ENCODE peak calls at places on chromosomes 16 and 17, in seven cellular contexts. One of them, this sample, is unnamed.

GRCh38 chr17:16537130-16537458 is 31.9 kb downstream of the ZNF287 start:
- DNase-seq in K562: no peak
- DNase-seq in cardiac fibroblast: no peak
- DNase-seq in tibial artery: no peak
- DNase-seq in fibroblast of lung: no peak
- DNase-seq in left lung: no peak
- DNase-seq in breast epithelium: no peak
- DNase-seq in this sample: no peak

GRCh38 chr17:1829189-1829578 is 518 bp downstream of the SMYD4 start:
- DNase-seq in breast epithelium: no peak
- DNase-seq in cardiac fibroblast: peak; percentile 16
- DNase-seq in fibroblast of lung: peak; percentile 11
- DNase-seq in left lung: no peak
- DNase-seq in tibial artery: peak; percentile 70
- DNase-seq in K562: no peak
- DNase-seq in this sample: peak; percentile 18

GRCh38 chr16:53142823-53143568 is 88.2 kb downstream of the CHD9 start:
- DNase-seq in tibial artery: no peak
- DNase-seq in K562: no peak
- DNase-seq in breast epithelium: no peak
- DNase-seq in fibroblast of lung: peak; percentile 23
- DNase-seq in left lung: no peak
- DNase-seq in cardiac fibroblast: no peak
- DNase-seq in this sample: peak; percentile 28

GRCh38 chr16:78364501-78364900 is 265.0 kb downstream of the WWOX start:
- DNase-seq in left lung: no peak
- DNase-seq in K562: no peak
- DNase-seq in cardiac fibroblast: no peak
- DNase-seq in fibroblast of lung: no peak
- DNase-seq in breast epithelium: no peak
- DNase-seq in tibial artery: no peak
- DNase-seq in this sample: no peak

GRCh38 chr17:6507535-6507934 is 48.8 kb downstream of the PITPNM3 start:
- DNase-seq in cardiac fibroblast: peak; percentile 88
- DNase-seq in tibial artery: peak; percentile 66
- DNase-seq in fibroblast of lung: peak; percentile 88
- DNase-seq in K562: no peak
- DNase-seq in left lung: no peak
- DNase-seq in breast epithelium: no peak
- DNase-seq in this sample: peak; percentile 88

GRCh38 chr17:75831032-75831567 is 13.1 kb downstream of the UNC13D start:
- DNase-seq in left lung: no peak
- DNase-seq in K562: no peak
- DNase-seq in breast epithelium: no peak
- DNase-seq in cardiac fibroblast: no peak
- DNase-seq in fibroblast of lung: no peak
- DNase-seq in tibial artery: no peak
- DNase-seq in this sample: no peak

GRCh38 chr17:65533855-65534457 is 27.5 kb downstream of the AXIN2 start:
- DNase-seq in tibial artery: no peak
- DNase-seq in cardiac fibroblast: no peak
- DNase-seq in K562: no peak
- DNase-seq in left lung: no peak
- DNase-seq in fibroblast of lung: no peak
- DNase-seq in breast epithelium: no peak
- DNase-seq in this sample: no peak

GRCh38 chr17:49676276-49676868 is 1.5 kb downstream of the SPOP start:
- DNase-seq in breast epithelium: no peak
- DNase-seq in K562: peak; percentile 35
- DNase-seq in cardiac fibroblast: peak; percentile 62
- DNase-seq in fibroblast of lung: peak; percentile 32
- DNase-seq in tibial artery: no peak
- DNase-seq in left lung: no peak
- DNase-seq in this sample: peak; percentile 34

GRCh38 chr16:68364601-68364998 is 53.8 kb downstream of the PRMT7 start:
- DNase-seq in left lung: no peak
- DNase-seq in fibroblast of lung: peak; percentile 23
- DNase-seq in breast epithelium: no peak
- DNase-seq in cardiac fibroblast: peak; percentile 33
- DNase-seq in tibial artery: no peak
- DNase-seq in K562: no peak
- DNase-seq in this sample: peak; percentile 13

GRCh38 chr16:87431926-87432325 is 39.8 kb downstream of the MAP1LC3B start:
- DNase-seq in fibroblast of lung: peak; percentile 90
- DNase-seq in cardiac fibroblast: peak; percentile 65
- DNase-seq in left lung: peak; percentile 38
- DNase-seq in K562: no peak
- DNase-seq in tibial artery: no peak
- DNase-seq in breast epithelium: no peak
- DNase-seq in this sample: peak; percentile 77

GRCh38 chr17:29625037-29625750 is 2.5 kb upstream of the CORO6 start:
- DNase-seq in tibial artery: no peak
- DNase-seq in cardiac fibroblast: peak; percentile 54
- DNase-seq in breast epithelium: no peak
- DNase-seq in left lung: no peak
- DNase-seq in fibroblast of lung: peak; percentile 59
- DNase-seq in K562: no peak
- DNase-seq in this sample: peak; percentile 79

GRCh38 chr17:80695979-80696378 is 151.3 kb downstream of the RPTOR start:
- DNase-seq in cardiac fibroblast: no peak
- DNase-seq in breast epithelium: no peak
- DNase-seq in left lung: no peak
- DNase-seq in fibroblast of lung: no peak
- DNase-seq in tibial artery: no peak
- DNase-seq in K562: no peak
- DNase-seq in this sample: no peak

GRCh38 chr16:27579086-27579980 is 29.4 kb downstream of the KATNIP start:
- DNase-seq in cardiac fibroblast: peak; percentile 25
- DNase-seq in tibial artery: no peak
- DNase-seq in fibroblast of lung: peak; percentile 42
- DNase-seq in left lung: no peak
- DNase-seq in breast epithelium: no peak
- DNase-seq in K562: no peak
- DNase-seq in this sample: peak; percentile 49

GRCh38 chr17:74739227-74739831 is 2.3 kb downstream of the RAB37 start:
- DNase-seq in cardiac fibroblast: no peak
- DNase-seq in breast epithelium: no peak
- DNase-seq in fibroblast of lung: no peak
- DNase-seq in left lung: no peak
- DNase-seq in tibial artery: no peak
- DNase-seq in K562: no peak
- DNase-seq in this sample: no peak

GRCh38 chr17:78396436-78397335 is 18.2 kb downstream of the PGS1 start:
- DNase-seq in left lung: no peak
- DNase-seq in breast epithelium: peak; percentile 63
- DNase-seq in fibroblast of lung: no peak
- DNase-seq in tibial artery: peak; percentile 80
- DNase-seq in cardiac fibroblast: peak; percentile 39
- DNase-seq in K562: no peak
- DNase-seq in this sample: peak; percentile 57

GRCh38 chr16:80824623-80825364 is 20.4 kb upstream of the CDYL2 start:
- DNase-seq in breast epithelium: no peak
- DNase-seq in tibial artery: no peak
- DNase-seq in fibroblast of lung: peak; percentile 53
- DNase-seq in K562: peak; percentile 46
- DNase-seq in cardiac fibroblast: peak; percentile 81
- DNase-seq in left lung: no peak
- DNase-seq in this sample: peak; percentile 82

GRCh38 chr17:82225368-82226029 is 3.3 kb upstream of the SLC16A3 start:
- DNase-seq in tibial artery: peak; percentile 63
- DNase-seq in fibroblast of lung: no peak
- DNase-seq in K562: no peak
- DNase-seq in cardiac fibroblast: no peak
- DNase-seq in left lung: no peak
- DNase-seq in breast epithelium: no peak
- DNase-seq in this sample: no peak

GRCh38 chr17:1126801-1127550 is 52.8 kb downstream of the ABR start:
- DNase-seq in left lung: no peak
- DNase-seq in tibial artery: no peak
- DNase-seq in cardiac fibroblast: no peak
- DNase-seq in breast epithelium: no peak
- DNase-seq in fibroblast of lung: no peak
- DNase-seq in K562: no peak
- DNase-seq in this sample: no peak

GRCh38 chr16:88700636-88701482 is 5.3 kb downstream of the RNF166 start:
- DNase-seq in breast epithelium: peak; percentile 60
- DNase-seq in fibroblast of lung: peak; percentile 92
- DNase-seq in K562: peak; percentile 86
- DNase-seq in cardiac fibroblast: peak; percentile 95
- DNase-seq in left lung: peak; percentile 97
- DNase-seq in tibial artery: peak; percentile 92
- DNase-seq in this sample: peak; percentile 61

GRCh38 chr16:11089504-11090124 is 145.2 kb downstream of the CLEC16A start:
- DNase-seq in fibroblast of lung: peak; percentile 62
- DNase-seq in breast epithelium: no peak
- DNase-seq in K562: no peak
- DNase-seq in left lung: peak; percentile 77
- DNase-seq in tibial artery: no peak
- DNase-seq in cardiac fibroblast: peak; percentile 70
- DNase-seq in this sample: peak; percentile 67

GRCh38 chr16:1907226-1907849 is 10.9 kb downstream of the HS3ST6 start:
- DNase-seq in left lung: no peak
- DNase-seq in breast epithelium: no peak
- DNase-seq in fibroblast of lung: no peak
- DNase-seq in tibial artery: no peak
- DNase-seq in K562: no peak
- DNase-seq in cardiac fibroblast: no peak
- DNase-seq in this sample: no peak

DNA sequence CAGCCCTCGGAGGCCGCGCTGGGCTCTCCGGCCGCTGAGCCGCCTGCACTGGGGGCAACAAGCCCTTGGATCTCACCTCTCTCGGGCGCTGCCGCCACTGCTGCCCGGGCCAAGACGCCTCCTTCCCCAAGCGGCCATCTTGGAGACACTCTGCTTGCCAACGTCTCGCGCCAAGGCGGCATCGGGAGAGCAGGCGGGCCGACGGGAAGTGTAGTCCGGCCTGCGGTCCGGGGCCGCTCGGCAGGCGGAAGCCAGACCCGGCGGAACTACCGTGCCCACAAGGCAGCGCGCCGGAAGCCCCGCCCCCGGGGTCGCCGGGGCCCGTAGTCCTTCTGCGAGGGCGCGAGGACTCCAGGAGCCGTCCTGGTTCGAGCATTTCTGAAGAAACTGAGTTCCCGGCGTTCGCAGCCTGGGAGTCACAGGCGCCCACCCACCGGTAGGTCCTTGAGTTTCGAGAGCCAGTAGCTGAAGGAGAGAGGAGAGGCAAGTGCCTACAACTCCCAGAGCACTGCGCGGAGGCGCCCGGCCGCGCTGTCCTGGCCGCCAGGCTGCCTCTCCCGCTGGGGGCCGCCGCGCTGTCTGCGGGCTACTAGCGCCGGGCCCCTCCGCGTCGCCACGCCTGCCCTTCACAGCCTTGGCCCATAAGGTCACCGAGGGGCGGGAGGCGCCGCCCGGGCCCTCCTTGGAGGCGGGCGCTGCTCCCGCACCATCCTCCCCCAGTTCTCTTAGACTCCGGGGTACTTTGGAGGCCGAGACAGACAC is at the start of gene TMEM11:
- DNase-seq in tibial artery: peak; percentile 97
- DNase-seq in fibroblast of lung: peak; percentile 96
- DNase-seq in left lung: peak; percentile 97
- DNase-seq in K562: peak; percentile 93
- DNase-seq in cardiac fibroblast: peak; percentile 97
- DNase-seq in breast epithelium: peak; percentile 94
- DNase-seq in this sample: peak; percentile 93
- TF ChIP-seq CTCF in tibial artery: peak; percentile 40
- TF ChIP-seq CTCF in fibroblast of lung: no peak
- TF ChIP-seq CTCF in left lung: peak; percentile 27
- TF ChIP-seq CTCF in K562: peak; percentile 1
- TF ChIP-seq CTCF in cardiac fibroblast: no peak
- TF ChIP-seq CTCF in breast epithelium: peak; percentile 17
- TF ChIP-seq CTCF in this sample: no peak

DNA sequence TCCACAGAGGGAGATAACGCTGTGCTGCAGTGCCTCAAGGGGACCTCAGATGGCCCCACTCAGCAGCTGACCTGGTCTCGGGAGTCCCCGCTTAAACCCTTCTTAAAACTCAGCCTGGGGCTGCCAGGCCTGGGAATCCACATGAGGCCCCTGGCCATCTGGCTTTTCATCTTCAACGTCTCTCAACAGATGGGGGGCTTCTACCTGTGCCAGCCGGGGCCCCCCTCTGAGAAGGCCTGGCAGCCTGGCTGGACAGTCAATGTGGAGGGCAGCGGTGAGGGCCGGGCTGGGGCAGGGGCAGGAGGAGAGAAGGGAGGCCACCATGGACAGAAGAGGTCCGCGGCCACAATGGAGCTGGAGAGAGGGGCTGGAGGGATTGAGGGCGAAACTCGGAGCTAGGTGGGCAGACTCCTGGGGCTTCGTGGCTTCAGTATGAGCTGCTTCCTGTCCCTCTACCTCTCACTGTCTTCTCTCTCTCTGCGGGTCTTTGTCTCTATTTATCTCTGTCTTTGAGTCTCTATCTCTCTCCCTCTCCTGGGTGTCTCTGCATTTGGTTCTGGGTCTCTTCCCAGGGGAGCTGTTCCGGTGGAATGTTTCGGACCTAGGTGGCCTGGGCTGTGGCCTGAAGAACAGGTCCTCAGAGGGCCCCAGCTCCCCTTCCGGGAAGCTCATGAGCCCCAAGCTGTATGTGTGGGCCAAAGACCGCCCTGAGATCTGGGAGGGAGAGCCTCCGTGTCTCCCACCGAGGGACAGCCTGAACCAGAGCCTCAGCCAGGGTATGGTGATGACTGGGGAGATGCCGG is 769 bp downstream of the CD19 start:
- DNase-seq in fibroblast of lung: no peak
- DNase-seq in left lung: no peak
- DNase-seq in K562: no peak
- DNase-seq in tibial artery: no peak
- DNase-seq in cardiac fibroblast: no peak
- DNase-seq in breast epithelium: no peak
- DNase-seq in this sample: no peak
- H3K4me3 ChIP-seq in fibroblast of lung: no peak overlapping the region
- H3K4me3 ChIP-seq in left lung: no peak overlapping the region
- H3K4me3 ChIP-seq in K562: no peak overlapping the region
- H3K4me3 ChIP-seq in tibial artery: no peak overlapping the region
- H3K4me3 ChIP-seq in cardiac fibroblast: no peak overlapping the region
- H3K4me3 ChIP-seq in breast epithelium: no peak overlapping the region
- H3K4me3 ChIP-seq in this sample: no peak overlapping the region

GRCh38 chr17:19336938-19337711 is 25.4 kb downstream of the B9D1 start:
- DNase-seq in left lung: no peak
- DNase-seq in tibial artery: no peak
- DNase-seq in fibroblast of lung: peak; percentile 20
- DNase-seq in K562: no peak
- DNase-seq in breast epithelium: no peak
- DNase-seq in cardiac fibroblast: no peak
- DNase-seq in this sample: no peak
- TF ChIP-seq CTCF in left lung: no peak
- TF ChIP-seq CTCF in tibial artery: no peak
- TF ChIP-seq CTCF in fibroblast of lung: peak; percentile 55
- TF ChIP-seq CTCF in K562: peak; percentile 47
- TF ChIP-seq CTCF in breast epithelium: no peak
- TF ChIP-seq CTCF in cardiac fibroblast: no peak
- TF ChIP-seq CTCF in this sample: no peak

DNA sequence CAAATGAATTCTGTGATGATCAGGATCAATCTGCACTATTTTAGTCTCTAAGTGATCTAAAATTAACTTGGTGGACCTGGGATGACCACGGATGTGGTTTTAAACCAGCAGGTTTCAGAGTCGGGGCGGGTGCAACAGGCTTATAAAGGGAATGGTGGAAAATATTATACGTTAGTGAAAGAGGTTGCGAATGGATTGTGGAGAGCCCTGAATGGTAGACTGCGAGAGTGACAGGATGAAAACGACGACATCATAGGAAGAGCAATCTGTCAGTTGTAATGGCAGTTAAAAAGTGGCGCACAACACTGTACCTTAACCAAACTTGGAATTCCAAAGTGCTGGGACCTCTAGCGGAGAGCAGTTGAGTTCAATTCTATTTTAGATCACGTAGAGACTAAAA is 1.2 kb upstream of the CYB5B start:
- DNase-seq in cardiac fibroblast: no peak
- DNase-seq in fibroblast of lung: no peak
- DNase-seq in breast epithelium: no peak
- DNase-seq in left lung: no peak
- DNase-seq in K562: no peak
- DNase-seq in tibial artery: no peak
- DNase-seq in this sample: no peak
- H3K4me3 ChIP-seq in cardiac fibroblast: no peak overlapping the region
- H3K4me3 ChIP-seq in fibroblast of lung: no peak overlapping the region
- H3K4me3 ChIP-seq in breast epithelium: no peak overlapping the region
- H3K4me3 ChIP-seq in left lung: peak overlapping the region; percentile 75
- H3K4me3 ChIP-seq in K562: no peak overlapping the region
- H3K4me3 ChIP-seq in tibial artery: no peak overlapping the region
- H3K4me3 ChIP-seq in this sample: no peak overlapping the region